ENCODE peak calls at places on chromosomes 16 and 17, in ten cellular contexts. U is testis, S is ascending aorta, E is sigmoid colon, G is GM23338, Z is mucosa of descending colon, R is stomach, W is endothelial cell of umbilical vein, J is endodermal cell, F is esophagus squamous epithelium. L is an unnamed sample.

GRCh38 chr17:34598161-34598776 is 18.9 kb downstream of the TMEM132E start:
- DNase-seq in U (peak; percentile 81), S (no peak), E (no peak), G (peak; percentile 71), Z (no peak), R (no peak), W (no peak), J (peak; percentile 92), F (no peak), L (no peak)

GRCh38 chr17:4583796-4584124 is 569 bp upstream of the SMTNL2 start:
- DNase-seq in U (no peak), S (no peak), E (no peak), G (peak; percentile 74), Z (no peak), R (no peak), W (peak; percentile 18), J (peak; percentile 86), F (no peak), L (peak; percentile 65)

GRCh38 chr16:29824589-29825144 is 4.4 kb downstream of the MVP start:
- DNase-seq in U (no peak), S (no peak), E (no peak), G (no peak), Z (no peak), R (no peak), W (peak; percentile 85), J (no peak), F (no peak), L (no peak)

GRCh38 chr16:22357635-22357971 is 16.8 kb downstream of the CDR2 start:
- DNase-seq in U (no peak), S (no peak), E (no peak), G (no peak), Z (no peak), R (no peak), W (no peak), J (no peak), F (no peak), L (no peak)

GRCh38 chr16:84795338-84796053 is 24.3 kb upstream of the CRISPLD2 start:
- DNase-seq in U (peak; percentile 79), S (no peak), E (peak; percentile 97), G (peak; percentile 27), Z (peak; percentile 66), R (peak; percentile 43), W (peak; percentile 10), J (no peak), F (no peak), L (peak; percentile 92)

GRCh38 chr16:15444264-15444663 is 9.9 kb downstream of the BMERB1 start:
- DNase-seq in U (no peak), S (no peak), E (no peak), G (no peak), Z (no peak), R (no peak), W (no peak), J (no peak), F (no peak), L (no peak)

GRCh38 chr17:15233022-15233805 is 31.9 kb downstream of the PMP22 start:
- DNase-seq in U (no peak), S (no peak), E (no peak), G (peak; percentile 54), Z (no peak), R (no peak), W (peak; percentile 6), J (peak; percentile 77), F (no peak), L (no peak)

GRCh38 chr16:1014221-1014620 is 32.7 kb downstream of the SOX8 start:
- DNase-seq in U (no peak), S (no peak), E (no peak), G (no peak), Z (no peak), R (no peak), W (no peak), J (no peak), F (no peak), L (no peak)

GRCh38 chr16:66925322-66925840 is at the start of gene RRAD:
- DNase-seq in U (peak; percentile 70), S (peak; percentile 50), E (peak; percentile 77), G (peak; percentile 50), Z (no peak), R (no peak), W (peak; percentile 11), J (peak; percentile 68), F (no peak), L (peak; percentile 83)

GRCh38 chr16:66924527-66925321 is 611 bp downstream of the RRAD start:
- DNase-seq in U (peak; percentile 61), S (no peak), E (no peak), G (peak; percentile 79), Z (peak; percentile 69), R (peak; percentile 49), W (no peak), J (peak; percentile 90), F (no peak), L (peak; percentile 64)

GRCh38 chr16:66921758-66922450 is 3.2 kb upstream of the CDH16 start:
- DNase-seq in U (no peak), S (no peak), E (no peak), G (peak; percentile 16), Z (no peak), R (no peak), W (no peak), J (no peak), F (no peak), L (no peak)

GRCh38 chr16:66923866-66924265 is 1.5 kb downstream of the RRAD start:
- DNase-seq in U (no peak), S (no peak), E (no peak), G (no peak), Z (no peak), R (no peak), W (no peak), J (no peak), F (no peak), L (no peak)

DNA sequence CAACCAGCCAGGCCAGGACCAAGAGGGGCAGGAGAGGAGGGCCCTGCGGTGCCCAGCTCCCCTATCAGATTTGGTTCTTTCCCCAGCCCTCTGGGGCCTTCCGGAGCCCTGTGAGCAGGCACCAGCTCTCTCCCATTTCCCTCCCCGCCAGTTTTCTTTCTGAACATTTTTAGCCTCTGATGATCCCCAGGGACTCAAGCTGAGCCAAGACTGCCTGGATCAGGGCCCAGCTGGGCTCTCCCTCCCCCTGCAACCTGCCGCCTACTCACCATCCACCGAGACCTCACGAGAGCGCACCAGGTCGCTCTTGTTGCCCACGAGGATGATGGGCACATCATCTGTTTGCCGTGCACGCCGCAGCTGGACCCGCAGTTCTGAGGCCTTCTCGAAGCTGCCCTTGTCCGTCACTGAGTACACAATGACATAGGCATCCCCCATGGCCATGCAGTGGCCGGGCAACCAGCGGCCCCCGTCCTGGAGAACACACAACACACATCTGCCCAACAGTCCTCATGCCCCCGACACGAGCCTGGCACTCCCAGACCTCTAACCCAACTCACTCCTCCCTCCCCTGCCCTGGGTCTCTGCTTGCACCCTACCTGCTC is 2.0 kb downstream of the RRAD start:
- DNase-seq in U (peak; percentile 58), S (peak; percentile 52), E (peak; percentile 90), G (no peak), Z (no peak), R (no peak), W (no peak), J (no peak), F (no peak), L (peak; percentile 84)
- H3K4me1 ChIP-seq in U (peaks cover 39% of the 10 kb centered on the region), S (peaks cover 49% of the 10 kb centered on the region), E (no peaks in the 10 kb centered on the region), G (no peaks in the 10 kb centered on the region), Z (peaks cover 8% of the 10 kb centered on the region), R (peaks cover 84% of the 10 kb centered on the region), W (peaks cover 3% of the 10 kb centered on the region), J (no peaks in the 10 kb centered on the region), F (peaks cover 47% of the 10 kb centered on the region), L (peaks cover 10% of the 10 kb centered on the region)

GRCh38 chr17:50365165-50365564 is 7.8 kb downstream of the MRPL27 start:
- DNase-seq in U (no peak), S (no peak), E (peak; percentile 26), G (peak; percentile 22), Z (no peak), R (no peak), W (no peak), J (peak; percentile 56), F (no peak), L (peak; percentile 12)

GRCh38 chr17:50363217-50364060 is 9.5 kb downstream of the MRPL27 start:
- DNase-seq in U (peak; percentile 65), S (no peak), E (peak; percentile 56), G (peak; percentile 97), Z (no peak), R (no peak), W (peak; percentile 25), J (peak; percentile 98), F (no peak), L (peak; percentile 46)

GRCh38 chr17:50365649-50366393 is 7.2 kb downstream of the MRPL27 start:
- DNase-seq in U (no peak), S (no peak), E (peak; percentile 46), G (no peak), Z (no peak), R (no peak), W (no peak), J (no peak), F (no peak), L (no peak)

GRCh38 chr17:50364061-50364458 is 8.9 kb downstream of the MRPL27 start:
- DNase-seq in U (no peak), S (no peak), E (peak; percentile 56), G (no peak), Z (no peak), R (no peak), W (no peak), J (no peak), F (no peak), L (peak; percentile 34)

GRCh38 chr17:50364715-50365114 is 8.3 kb downstream of the MRPL27 start:
- DNase-seq in U (no peak), S (no peak), E (peak; percentile 39), G (peak; percentile 60), Z (no peak), R (no peak), W (no peak), J (peak; percentile 84), F (no peak), L (no peak)
- TF ChIP-seq CTCF in U (no peak), S (no peak), E (no peak), G (peak; percentile 45), Z (no peak), R (no peak), W (peak; percentile 2), J (peak; percentile 52), F (no peak), L (no peak)

GRCh38 chr16:3872216-3872895 is 8.2 kb downstream of the CREBBP start:
- DNase-seq in U (no peak), S (no peak), E (no peak), G (no peak), Z (no peak), R (no peak), W (no peak), J (no peak), F (no peak), L (no peak)

GRCh38 chr16:3873482-3874173 is 6.9 kb downstream of the CREBBP start:
- DNase-seq in U (no peak), S (no peak), E (no peak), G (no peak), Z (no peak), R (no peak), W (no peak), J (no peak), F (no peak), L (no peak)

GRCh38 chr16:3876160-3876559 is 4.4 kb downstream of the CREBBP start:
- DNase-seq in U (no peak), S (no peak), E (no peak), G (no peak), Z (no peak), R (no peak), W (no peak), J (no peak), F (no peak), L (no peak)

GRCh38 chr16:3874794-3875692 is 5.5 kb downstream of the CREBBP start:
- DNase-seq in U (peak; percentile 9), S (no peak), E (no peak), G (peak; percentile 40), Z (no peak), R (no peak), W (no peak), J (no peak), F (no peak), L (no peak)

GRCh38 chr16:3874242-3874641 is 6.3 kb downstream of the CREBBP start:
- DNase-seq in U (no peak), S (no peak), E (no peak), G (no peak), Z (no peak), R (no peak), W (no peak), J (no peak), F (no peak), L (no peak)
- H3K4me1 ChIP-seq in U (peaks cover 53% of the 10 kb centered on the region), S (peaks cover 73% of the 10 kb centered on the region), E (no peaks in the 10 kb centered on the region), G (peaks cover 38% of the 10 kb centered on the region), Z (peaks cover 61% of the 10 kb centered on the region), R (peaks cover 100% of the 10 kb centered on the region), W (peaks cover 24% of the 10 kb centered on the region), J (peaks cover 11% of the 10 kb centered on the region), F (peaks cover 74% of the 10 kb centered on the region), L (peaks cover 45% of the 10 kb centered on the region)

DNA sequence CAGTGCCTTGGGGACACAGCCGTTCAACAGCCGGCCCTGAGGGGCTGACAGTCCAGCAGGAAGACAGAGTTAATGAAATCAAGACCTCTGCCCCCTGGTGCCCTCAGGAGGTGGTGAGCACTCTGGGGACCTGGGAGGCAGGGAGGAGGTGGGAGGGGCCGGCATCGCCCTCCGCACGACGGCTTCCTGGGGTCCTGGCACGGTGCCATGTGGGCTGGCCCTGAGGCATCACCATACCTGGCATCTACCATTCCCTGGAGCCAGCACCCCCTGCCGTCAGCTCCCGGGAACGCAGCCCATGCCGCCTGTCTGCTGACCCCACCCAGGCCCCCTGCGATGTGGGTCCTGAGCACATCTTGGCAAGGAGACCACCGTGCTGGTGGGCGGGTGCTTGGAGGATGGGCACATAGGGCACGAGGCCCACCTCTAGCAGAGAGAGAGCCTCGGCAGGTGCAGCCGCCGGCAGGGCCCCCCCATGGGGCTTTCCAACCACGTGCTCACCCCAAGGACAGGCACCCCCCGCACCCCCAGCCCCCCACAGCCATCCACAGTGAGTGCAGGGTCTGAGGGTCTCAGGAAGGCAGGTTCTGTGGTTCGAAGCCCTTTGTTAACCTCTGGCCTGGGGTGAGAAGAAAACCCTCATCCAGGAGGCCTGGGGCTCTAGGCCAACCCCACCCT is 52.5 kb downstream of the ZFPM1 start:
- DNase-seq in U (peak; percentile 77), S (no peak), E (no peak), G (peak; percentile 44), Z (peak; percentile 90), R (peak; percentile 88), W (no peak), J (peak; percentile 79), F (no peak), L (peak; percentile 62)
- TF ChIP-seq CTCF in U (peak; percentile 44), S (peak; percentile 5), E (peak; percentile 17), G (peak; percentile 46), Z (peak; percentile 69), R (no peak), W (peak; percentile 34), J (peak; percentile 59), F (peak; percentile 51), L (no peak)

L was measured in ovary.